ENCODE peak calls at places on chromosome 9, in four cellular contexts. H is left colon; U is NCI-H226; D is stimulated activated effector memory CD8-positive, alpha-beta T cell treated with anti-CD3 and anti-CD28 coated beads, Interleukin-12 subunit alpha, Interleukin-12 subunit beta, amount 100 ng/mL, for 72 hours. J is an unnamed sample.

GRCh38 chr9:3794005-3794404 is 268.2 kb upstream of the RFX3 start:
- DNase-seq in D (no peak), U (no peak), H (no peak), J (no peak)

GRCh38 chr9:112811518-112811917 is 61.0 kb downstream of the SNX30 start:
- DNase-seq in U (no peak), D (no peak), H (no peak), J (no peak)

GRCh38 chr9:100307061-100307460 is 45.7 kb downstream of the TEX10 start:
- DNase-seq in U (no peak), H (no peak), D (no peak), J (no peak)

GRCh38 chr9:126386814-126387213 is 60.2 kb downstream of the MVB12B start:
- DNase-seq in U (no peak), H (no peak), D (no peak), J (no peak)

GRCh38 chr9:110183208-110184145 is 24.5 kb downstream of the C9orf152 start:
- DNase-seq in D (peak), U (peak), H (peak), J (no peak)

GRCh38 chr9:116243708-116244107 is 90.1 kb downstream of the PAPPA start:
- DNase-seq in D (no peak), H (no peak), U (peak), J (no peak)

GRCh38 chr9:125763373-125763772 is 16.2 kb downstream of the PBX3 start:
- DNase-seq in U (no peak), H (no peak), D (no peak), J (no peak)

GRCh38 chr9:18791074-18791473 is 241.9 kb downstream of the SAXO1 start:
- DNase-seq in H (no peak), U (no peak), D (no peak), J (no peak)

GRCh38 chr9:115296831-115297565 is 179.0 kb upstream of the TNC start:
- DNase-seq in D (no peak), U (no peak), H (no peak), J (no peak)

J was measured in CD4-positive, alpha-beta memory T cell.